ENCODE peak calls at places on chromosomes 7 and 10, in seven cellular contexts. O is upper lobe of right lung, X is esophagus squamous epithelium, D is adrenal gland, E is AG04450, F is LNCaP clone FGC, N is BJ. S is an unnamed sample.

GRCh38 chr7:72161534-72161933 is 250.6 kb downstream of the CALN1 start:
- DNase-seq in N (no peak), E (no peak), F (no peak), D (peak), O (no peak), X (no peak), S (no peak)

GRCh38 chr7:149620961-149621360 is 123.4 kb upstream of the ZNF746 start:
- DNase-seq in O (no peak), X (no peak), N (no peak), F (no peak), D (no peak), E (no peak), S (no peak)

GRCh38 chr7:31443457-31443856 is 70.4 kb upstream of the ITPRID1 start:
- DNase-seq in F (peak), O (no peak), N (no peak), X (no peak), E (no peak), D (no peak), S (no peak)

GRCh38 chr7:124764847-124765400 is 668 bp downstream of the GPR37 start:
- DNase-seq in X (no peak), O (peak), E (no peak), N (no peak), D (no peak), F (no peak), S (no peak)

GRCh38 chr7:106402898-106403297 is 118.1 kb upstream of the NAMPT start:
- DNase-seq in N (no peak), O (no peak), X (no peak), E (no peak), D (no peak), F (no peak), S (no peak)

GRCh38 chr7:76358053-76358477 is 726 bp downstream of the YWHAG start:
- DNase-seq in X (no peak), O (peak), F (no peak), E (no peak), D (peak), N (no peak), S (peak)

GRCh38 chr7:55306331-55306730 is 58.8 kb upstream of the LANCL2 start:
- DNase-seq in D (no peak), O (no peak), X (no peak), E (no peak), N (no peak), F (no peak), S (no peak)

GRCh38 chr7:74449809-74450397 is 3.8 kb upstream of the GTF2IRD1 start:
- DNase-seq in F (no peak), X (no peak), D (peak), O (no peak), N (no peak), E (no peak), S (peak)

GRCh38 chr10:8044908-8045727 is 9.4 kb upstream of the GATA3 start:
- DNase-seq in N (no peak), E (no peak), F (no peak), D (no peak), X (no peak), O (no peak), S (no peak)

GRCh38 chr7:22356855-22357310 is at the start of gene RAPGEF5:
- DNase-seq in D (no peak), F (no peak), X (no peak), O (peak), E (no peak), N (no peak), S (no peak)

GRCh38 chr7:12685550-12685949 is 1.9 kb upstream of the ARL4A start:
- DNase-seq in E (no peak), D (peak), N (no peak), F (peak), O (no peak), X (no peak), S (no peak)

GRCh38 chr10:77836299-77836820 is 90.2 kb downstream of the DLG5 start:
- DNase-seq in N (no peak), E (no peak), F (peak), O (no peak), D (peak), X (no peak), S (no peak)

GRCh38 chr10:88989824-88990527 is 622 bp upstream of the FAS start:
- DNase-seq in X (no peak), D (peak), N (peak), E (peak), O (no peak), F (no peak), S (no peak)

GRCh38 chr10:48210391-48210790 is 64.1 kb downstream of the FRMPD2 start:
- DNase-seq in N (no peak), F (no peak), E (no peak), X (no peak), O (no peak), D (no peak), S (no peak)

GRCh38 chr10:102672822-102673200 is 28.5 kb downstream of the TRIM8 start:
- DNase-seq in N (no peak), F (no peak), D (no peak), X (no peak), O (no peak), E (no peak), S (no peak)

GRCh38 chr7:44884553-44885393 is 557 bp downstream of the PURB start:
- DNase-seq in F (peak), N (no peak), O (peak), E (no peak), X (no peak), D (peak), S (no peak)

GRCh38 chr7:38932509-38933168 is 23.6 kb upstream of the VPS41 start:
- DNase-seq in E (peak), N (no peak), D (peak), F (peak), O (peak), X (no peak), S (peak)

GRCh38 chr7:2728309-2729042 is 40.5 kb downstream of the AMZ1 start:
- DNase-seq in D (peak), X (no peak), O (peak), N (no peak), E (no peak), F (no peak), S (no peak)

GRCh38 chr10:133087679-133088523 is at the start of gene ADGRA1:
- DNase-seq in F (no peak), E (no peak), O (no peak), X (no peak), N (no peak), D (peak), S (no peak)

GRCh38 chr10:119337796-119338432 is 130.5 kb downstream of the GRK5 start:
- DNase-seq in N (no peak), O (no peak), X (no peak), E (no peak), F (no peak), D (no peak), S (no peak)

GRCh38 chr10:5551531-5552375 is 27.0 kb downstream of the CALML3 start:
- DNase-seq in O (peak), F (no peak), N (no peak), D (no peak), E (no peak), X (no peak), S (no peak)

GRCh38 chr7:68107256-68107655 is 1110.6 kb downstream of the TYW1 start:
- DNase-seq in O (no peak), X (no peak), D (no peak), E (no peak), N (no peak), F (no peak), S (no peak)

GRCh38 chr7:55055479-55055878 is 36.7 kb downstream of the EGFR start:
- DNase-seq in X (no peak), F (no peak), N (no peak), E (no peak), O (no peak), D (peak), S (no peak)

GRCh38 chr10:102418612-102419560 is at the start of gene PSD:
- DNase-seq in O (no peak), D (peak), E (no peak), X (no peak), N (no peak), F (no peak), S (no peak)

GRCh38 chr10:61978965-61979364 is 77.5 kb downstream of the ARID5B start:
- DNase-seq in O (peak), N (no peak), X (no peak), F (no peak), E (no peak), D (no peak), S (no peak)
- TF ChIP-seq CTCF in O (peak), N (no peak), X (no peak), F (no peak), E (no peak), D (no peak), S (no peak)

GRCh38 chr7:155371884-155372781 is 74.5 kb downstream of the INSIG1 start:
- DNase-seq in E (no peak), N (no peak), F (no peak), D (no peak), O (peak), X (no peak), S (no peak)
- TF ChIP-seq CTCF in E (peak), N (no peak), F (peak), D (no peak), O (peak), X (no peak), S (no peak)

DNA sequence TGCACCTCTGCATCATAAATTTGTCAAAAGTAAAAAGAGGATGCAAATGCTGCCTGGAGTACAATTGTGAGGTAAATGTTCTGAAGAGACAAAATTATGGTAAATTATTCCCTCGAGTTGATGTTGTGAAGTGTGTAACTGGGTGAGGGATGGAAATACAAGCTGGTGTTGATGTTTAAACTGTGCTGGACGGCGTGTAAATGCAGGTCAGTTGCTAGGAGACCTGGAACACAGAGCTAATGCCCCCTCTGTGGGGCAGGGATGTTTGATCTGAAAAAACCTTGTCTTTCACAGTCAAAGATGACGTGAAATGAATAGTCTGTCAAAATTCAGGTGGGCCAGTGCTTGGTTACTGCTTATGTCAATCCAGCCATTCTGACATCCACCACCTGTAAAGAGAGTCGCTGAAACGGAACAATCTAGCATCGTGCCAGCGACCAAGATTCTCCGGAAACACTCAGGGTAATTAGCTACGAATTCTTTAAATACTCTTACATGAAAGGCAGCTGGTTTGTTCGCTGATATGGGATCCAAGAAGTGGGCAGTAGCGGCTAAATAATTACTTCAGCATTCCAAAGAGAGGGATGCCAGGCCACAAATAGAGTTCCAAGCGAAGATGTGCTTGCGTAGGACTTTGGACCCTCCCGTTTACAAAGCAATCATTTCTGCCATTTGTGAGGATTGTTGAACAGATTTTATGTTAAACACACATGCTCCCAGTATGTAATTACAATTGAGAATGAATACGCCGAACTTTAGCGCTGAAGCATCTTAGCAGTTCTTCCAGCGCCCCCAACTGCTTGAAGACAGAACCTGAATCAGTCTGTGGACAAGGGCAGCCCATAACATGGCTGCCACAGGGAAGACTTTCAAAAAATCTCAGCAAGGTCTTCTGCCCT is 7.4 kb upstream of the ASB4 start:
- DNase-seq in D (no peak), O (no peak), X (no peak), E (no peak), N (no peak), F (no peak), S (no peak)
- TF ChIP-seq CTCF in D (no peak), O (peak), X (no peak), E (peak), N (peak), F (peak), S (no peak)

DNA sequence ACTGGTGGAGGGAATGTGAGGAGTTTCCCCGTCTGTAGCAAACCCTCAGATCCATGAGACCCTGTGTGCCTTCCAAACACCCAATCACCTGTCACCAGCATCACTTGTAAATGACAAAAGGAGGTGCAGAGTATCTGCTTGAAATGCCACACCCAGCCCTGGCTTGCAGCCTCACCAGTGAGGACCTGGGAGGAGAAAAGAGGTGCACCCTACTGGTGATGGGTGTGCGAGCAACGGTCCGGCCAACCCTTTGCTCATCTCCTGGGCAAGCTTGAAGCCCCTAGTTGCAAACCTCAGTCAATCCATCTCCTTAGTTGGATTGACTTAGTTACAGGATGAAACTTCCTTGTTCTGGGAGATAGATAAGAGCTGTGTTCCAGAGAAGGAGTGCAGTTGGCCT is 62.4 kb upstream of the WAPL start:
- DNase-seq in F (no peak), E (no peak), D (no peak), O (no peak), X (no peak), N (no peak), S (no peak)
- TF ChIP-seq CTCF in F (no peak), E (no peak), D (no peak), O (no peak), X (no peak), N (no peak), S (no peak)

DNA sequence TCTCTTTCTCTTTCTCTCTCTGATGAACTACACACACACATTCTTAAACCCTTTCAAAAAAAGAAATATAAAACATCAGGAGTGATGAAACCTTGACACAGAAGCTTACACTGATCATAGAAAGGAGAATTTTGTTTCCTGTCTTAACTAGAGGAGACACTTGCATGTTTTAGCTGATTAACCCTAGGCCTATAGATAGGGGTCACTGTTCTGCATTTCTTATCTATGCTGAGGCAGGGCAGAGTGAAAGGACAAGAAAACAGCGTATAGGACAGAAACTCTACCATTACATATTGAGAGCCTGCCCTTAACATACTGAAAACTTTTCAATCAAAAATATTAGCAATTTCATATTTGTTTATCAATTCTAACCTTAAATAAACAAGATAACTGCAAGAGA is 680.6 kb upstream of the MBL2 start:
- DNase-seq in N (no peak), O (no peak), F (no peak), D (no peak), E (no peak), X (no peak), S (no peak)
- TF ChIP-seq CTCF in N (no peak), O (peak), F (peak), D (no peak), E (peak), X (no peak), S (no peak)

GRCh38 chr10:127020260-127020659 is 115.0 kb downstream of the DOCK1 start:
- DNase-seq in N (no peak), X (no peak), E (no peak), O (no peak), D (no peak), F (no peak), S (no peak)
- TF ChIP-seq CTCF in N (no peak), X (no peak), E (no peak), O (no peak), D (no peak), F (no peak), S (no peak)

GRCh38 chr10:124302951-124303505 is 115.7 kb downstream of the OAT start:
- DNase-seq in D (no peak), O (peak), X (no peak), N (no peak), E (no peak), F (no peak), S (no peak)

GRCh38 chr10:124300224-124300623 is 118.5 kb downstream of the OAT start:
- DNase-seq in D (no peak), F (no peak), X (no peak), E (no peak), O (peak), N (no peak), S (no peak)

GRCh38 chr10:124300735-124301134 is 118.0 kb downstream of the OAT start:
- DNase-seq in N (no peak), O (no peak), F (no peak), X (no peak), E (no peak), D (no peak), S (no peak)

GRCh38 chr10:124299726-124300125 is 119.0 kb downstream of the OAT start:
- DNase-seq in N (no peak), D (no peak), E (no peak), O (peak), F (no peak), X (no peak), S (no peak)

DNA sequence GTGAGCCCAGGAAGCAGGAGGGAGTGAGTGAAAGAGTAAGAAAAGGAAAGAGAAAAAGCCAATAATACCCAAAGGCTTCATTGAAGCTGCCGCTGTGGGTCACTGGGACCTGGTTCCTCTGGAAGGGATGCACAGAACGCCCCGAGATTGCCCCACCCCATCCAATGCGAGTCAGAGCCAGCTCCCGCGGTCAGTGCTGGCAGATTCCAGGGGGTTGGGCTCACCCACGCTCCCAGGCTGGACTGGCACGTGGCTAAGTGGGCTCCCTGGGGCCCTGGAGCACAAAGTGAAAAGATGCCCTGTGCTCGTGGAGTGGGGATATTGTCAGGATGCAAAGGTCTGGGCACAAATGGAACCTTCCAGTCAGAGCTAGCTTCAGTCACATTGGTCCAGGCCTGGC is 117.0 kb downstream of the OAT start:
- DNase-seq in N (no peak), D (no peak), X (no peak), E (no peak), F (no peak), O (peak), S (no peak)
- TF ChIP-seq CTCF in N (no peak), D (no peak), X (no peak), E (no peak), F (no peak), O (no peak), S (no peak)

DNA sequence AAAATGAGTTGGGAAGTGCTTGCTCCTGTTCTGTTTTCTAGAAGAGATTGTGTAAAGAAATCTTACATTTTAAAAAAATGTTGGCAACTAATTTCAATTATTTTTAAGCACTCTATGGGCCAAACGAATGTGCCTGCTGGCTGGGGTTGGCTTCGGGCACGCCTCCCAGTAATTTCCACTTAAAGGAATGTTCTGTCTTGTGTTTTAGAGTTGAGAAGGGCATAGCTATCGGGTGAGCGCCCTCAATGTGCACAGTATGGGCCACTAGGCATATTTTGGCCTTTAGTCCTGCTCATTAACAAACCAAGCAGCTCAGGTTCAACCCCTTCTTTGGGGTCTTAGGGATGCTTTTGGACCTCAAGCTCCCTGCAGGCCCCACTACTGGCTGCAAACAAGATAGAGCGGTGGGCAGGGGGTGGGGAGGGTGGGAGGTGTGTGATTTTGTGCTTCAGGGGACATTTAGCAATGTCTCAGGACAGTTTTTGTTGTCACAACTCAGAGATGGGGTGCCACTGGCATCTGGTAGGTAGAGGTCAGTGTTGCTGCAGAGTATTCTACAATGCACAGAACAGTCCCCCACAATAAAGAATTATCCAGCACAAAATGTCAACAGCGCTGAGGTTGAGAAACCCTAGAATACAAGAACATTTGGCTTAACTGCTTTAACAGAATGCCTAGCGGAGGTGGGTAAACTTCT is 40.7 kb downstream of the TACC2 start:
- DNase-seq in F (no peak), D (no peak), N (no peak), X (no peak), O (no peak), E (no peak), S (no peak)
- TF ChIP-seq CTCF in F (peak), D (peak), N (peak), X (no peak), O (no peak), E (peak), S (no peak)

GRCh38 chr7:132521423-132521822 is 54.8 kb downstream of the PLXNA4 start:
- DNase-seq in N (no peak), O (no peak), E (no peak), D (no peak), F (no peak), X (no peak), S (no peak)

GRCh38 chr7:132518839-132519173 is 57.5 kb downstream of the PLXNA4 start:
- DNase-seq in E (no peak), F (no peak), N (no peak), X (no peak), O (no peak), D (no peak), S (no peak)

GRCh38 chr7:132519936-132520335 is 56.3 kb downstream of the PLXNA4 start:
- DNase-seq in N (no peak), O (no peak), D (no peak), X (no peak), E (no peak), F (no peak), S (no peak)

GRCh38 chr7:132518102-132518838 is 58.0 kb downstream of the PLXNA4 start:
- DNase-seq in X (no peak), F (no peak), O (no peak), N (no peak), E (no peak), D (no peak), S (no peak)

DNA sequence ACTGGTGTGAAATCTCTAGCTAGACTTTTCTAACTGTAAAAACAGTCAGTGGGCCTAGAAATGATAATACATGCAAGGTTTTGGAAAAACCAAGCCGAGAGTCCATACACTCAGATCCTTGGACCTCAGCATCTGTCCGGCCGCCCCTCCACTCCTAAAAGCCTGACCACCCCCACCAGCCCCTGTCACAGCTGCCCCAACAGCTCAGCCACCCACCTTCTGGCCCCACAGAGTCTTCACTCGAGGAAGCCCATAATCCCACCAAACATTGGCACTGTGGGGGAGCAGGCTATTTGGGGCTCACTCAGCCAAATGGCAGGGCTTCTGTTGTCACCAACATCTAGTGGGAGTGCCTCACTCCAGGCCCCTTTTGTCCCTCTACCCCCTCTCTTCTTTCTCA is 55.7 kb downstream of the PLXNA4 start:
- DNase-seq in E (no peak), N (no peak), X (no peak), F (no peak), O (no peak), D (no peak), S (no peak)
- TF ChIP-seq CTCF in E (no peak), N (no peak), X (no peak), F (no peak), O (no peak), D (no peak), S (no peak)

S was measured in omental fat pad.